ENCODE peak calls at places on chromosome 21, in four cellular contexts. Y is HCT116, D is GM23338, N is PC-3. A is an unnamed sample.

GRCh38 chr21:19489930-19490329 is 1086.3 kb upstream of the TMPRSS15 start:
- DNase-seq in Y (no peak), D (no peak), N (no peak), A (no peak)

GRCh38 chr21:35995522-35996088 is 64.7 kb downstream of the SETD4 start:
- DNase-seq in Y (no peak), D (no peak), N (peak; percentile 35), A (no peak)

GRCh38 chr21:31529406-31529805 is 130.1 kb upstream of the SOD1 start:
- DNase-seq in Y (no peak), D (no peak), N (no peak), A (no peak)

GRCh38 chr21:20024727-20025126 is 973.5 kb upstream of the NCAM2 start:
- DNase-seq in Y (no peak), D (no peak), N (no peak), A (no peak)

GRCh38 chr21:25658427-25658980 is 19.4 kb downstream of the JAM2 start:
- DNase-seq in Y (no peak), D (peak; percentile 75), N (no peak), A (no peak)

GRCh38 chr21:17799414-17800164 is 19.6 kb downstream of the C21orf91 start:
- DNase-seq in Y (no peak), D (no peak), N (no peak), A (no peak)

GRCh38 chr21:18603246-18603645 is 199.7 kb upstream of the TMPRSS15 start:
- DNase-seq in Y (no peak), D (no peak), N (no peak), A (no peak)

GRCh38 chr21:24118738-24119470 is 1488.4 kb downstream of the MRPL39 start:
- DNase-seq in Y (no peak), D (no peak), N (peak; percentile 54), A (no peak)

GRCh38 chr21:16195476-16195875 is 465.7 kb downstream of the USP25 start:
- DNase-seq in Y (no peak), D (no peak), N (no peak), A (peak; percentile 83)

GRCh38 chr21:29164330-29164942 is 34.0 kb downstream of the MAP3K7CL start:
- DNase-seq in Y (peak; percentile 69), D (peak; percentile 71), N (peak; percentile 86), A (peak; percentile 88)

GRCh38 chr21:44581158-44581557 is 754 bp upstream of the KRTAP10-5 start:
- DNase-seq in Y (no peak), D (no peak), N (no peak), A (no peak)

GRCh38 chr21:44585892-44586291 is 5.5 kb upstream of the KRTAP10-5 start:
- DNase-seq in Y (no peak), D (no peak), N (no peak), A (no peak)

GRCh38 chr21:44582055-44582454 is 1.7 kb upstream of the KRTAP10-5 start:
- DNase-seq in Y (no peak), D (no peak), N (no peak), A (no peak)

GRCh38 chr21:44582980-44583799 is 2.8 kb upstream of the KRTAP10-5 start:
- DNase-seq in Y (no peak), D (no peak), N (peak; percentile 12), A (no peak)

GRCh38 chr21:44583800-44584147 is 3.4 kb upstream of the KRTAP10-5 start:
- DNase-seq in Y (no peak), D (no peak), N (peak; percentile 64), A (no peak)
- H4K20me1 ChIP-seq in Y (no peaks in the 10 kb centered on the region), D (no peaks in the 10 kb centered on the region), N (no peaks in the 10 kb centered on the region), A (no peaks in the 10 kb centered on the region)

GRCh38 chr21:44972821-44973220 is 33.0 kb downstream of the SLX9 start:
- DNase-seq in Y (no peak), D (no peak), N (peak; percentile 54), A (peak; percentile 59)

GRCh38 chr21:44970766-44971671 is 31.2 kb downstream of the SLX9 start:
- DNase-seq in Y (no peak), D (no peak), N (no peak), A (no peak)

GRCh38 chr21:44969965-44970755 is 30.3 kb downstream of the SLX9 start:
- DNase-seq in Y (no peak), D (no peak), N (peak; percentile 52), A (peak; percentile 24)

GRCh38 chr21:44972301-44972814 is 32.5 kb downstream of the SLX9 start:
- DNase-seq in Y (no peak), D (peak; percentile 54), N (peak; percentile 16), A (no peak)

DNA sequence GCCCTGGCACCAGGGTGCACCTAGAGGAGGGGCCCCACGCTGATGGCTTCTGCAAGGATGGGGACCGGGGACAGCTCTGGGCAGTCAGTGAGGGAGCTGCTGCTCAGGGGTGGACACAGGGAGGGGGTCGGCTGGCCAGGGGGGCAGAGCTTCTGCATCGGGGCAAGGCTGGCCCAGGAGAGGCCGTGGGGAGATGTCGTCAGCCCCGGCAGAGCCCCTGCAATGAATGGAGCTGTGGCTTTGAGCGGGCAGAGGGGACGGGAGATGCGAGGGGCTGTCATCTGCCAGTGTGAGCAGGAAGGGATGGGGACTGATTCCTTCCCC is 31.8 kb downstream of the SLX9 start:
- DNase-seq in Y (no peak), D (no peak), N (no peak), A (no peak)
- TF ChIP-seq EZH2phosphoT487 in Y (no peak), D (no peak), N (no peak), A (no peak)

GRCh38 chr21:14862794-14863720 is 201.7 kb downstream of the NRIP1 start:
- DNase-seq in Y (no peak), D (peak; percentile 58), N (peak; percentile 49), A (peak; percentile 52)
- H3K27ac ChIP-seq in Y (no peak overlapping the region), D (no peak overlapping the region), N (no peak overlapping the region), A (no peak overlapping the region)

GRCh38 chr21:40731206-40731605 is 115.8 kb downstream of the DSCAM start:
- DNase-seq in Y (no peak), D (no peak), N (no peak), A (no peak)

GRCh38 chr21:40732998-40733397 is 114.0 kb downstream of the DSCAM start:
- DNase-seq in Y (no peak), D (no peak), N (no peak), A (no peak)

GRCh38 chr21:40732243-40732642 is 114.7 kb downstream of the DSCAM start:
- DNase-seq in Y (no peak), D (no peak), N (no peak), A (no peak)

GRCh38 chr21:40730051-40730760 is 116.8 kb downstream of the DSCAM start:
- DNase-seq in Y (no peak), D (no peak), N (no peak), A (no peak)

GRCh38 chr21:40736145-40736544 is 110.8 kb downstream of the DSCAM start:
- DNase-seq in Y (no peak), D (no peak), N (no peak), A (no peak)
- H4K20me1 ChIP-seq in Y (no peaks in the 10 kb centered on the region), D (no peaks in the 10 kb centered on the region), N (no peaks in the 10 kb centered on the region), A (no peaks in the 10 kb centered on the region)

DNA sequence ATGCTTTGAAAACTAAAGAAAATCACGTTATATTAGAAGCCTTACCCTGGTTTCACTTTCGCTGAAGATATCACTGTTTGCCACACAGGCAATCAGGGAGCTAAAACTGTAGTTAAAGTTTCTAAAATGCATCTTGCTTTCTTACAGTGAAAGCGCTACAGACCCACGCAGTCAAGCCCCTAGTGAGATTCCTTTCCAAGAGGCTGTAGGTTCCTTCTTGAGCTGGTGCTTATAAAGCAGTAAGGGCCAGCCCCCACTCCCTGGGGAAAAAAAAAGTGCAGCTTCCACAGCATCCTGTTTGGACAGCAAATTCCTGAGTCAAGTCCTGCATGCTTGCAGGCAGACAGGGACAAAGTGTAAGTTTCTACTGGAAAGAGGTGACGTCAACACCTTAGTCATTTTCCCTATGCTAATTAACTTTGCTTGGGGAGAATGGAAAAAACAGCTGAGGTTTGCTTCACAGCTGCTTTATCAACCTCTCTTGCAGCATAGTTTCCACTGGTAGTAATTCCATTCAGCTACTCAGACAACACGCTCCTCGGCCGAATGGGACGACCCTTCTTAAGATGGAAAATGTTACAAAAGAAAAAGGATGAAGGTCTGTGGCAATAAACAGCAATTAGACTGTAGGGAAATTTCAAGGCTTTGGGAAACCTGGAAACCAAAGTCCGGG is 14.7 kb upstream of the KCNE1 start:
- DNase-seq in Y (peak; percentile 74), D (peak; percentile 85), N (peak; percentile 97), A (peak; percentile 99)
- TF ChIP-seq EZH2phosphoT487 in Y (no peak), D (no peak), N (no peak), A (no peak)

GRCh38 chr21:33449650-33450049 is 30.1 kb downstream of the TMEM50B start:
- DNase-seq in Y (no peak), D (no peak), N (no peak), A (no peak)

GRCh38 chr21:33451634-33452071 is 28.1 kb downstream of the TMEM50B start:
- DNase-seq in Y (no peak), D (no peak), N (peak; percentile 93), A (peak; percentile 38)

GRCh38 chr21:33455858-33456446 is 23.8 kb downstream of the TMEM50B start:
- DNase-seq in Y (no peak), D (no peak), N (no peak), A (no peak)

DNA sequence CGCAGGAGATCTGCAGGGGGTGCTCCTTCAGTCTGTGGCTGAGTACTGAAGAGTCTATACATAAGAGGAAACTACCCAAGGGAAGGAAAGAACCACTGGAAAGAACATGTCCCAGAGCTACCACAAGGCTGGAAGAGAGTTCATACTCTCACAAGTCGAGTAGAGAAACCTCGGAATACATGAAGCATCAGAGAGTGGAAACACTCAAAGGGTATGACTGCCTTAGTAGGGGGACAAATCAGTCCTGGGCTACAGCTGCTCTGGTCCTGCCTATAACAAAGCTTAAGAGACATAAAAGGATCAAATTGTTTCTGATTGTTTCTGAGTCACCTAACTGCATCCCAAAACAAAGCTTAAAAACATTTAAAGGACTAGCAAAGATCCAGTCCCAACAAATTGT is 27.4 kb downstream of the TMEM50B start:
- DNase-seq in Y (no peak), D (no peak), N (no peak), A (no peak)
- H3K27ac ChIP-seq in Y (no peak overlapping the region), D (no peak overlapping the region), N (peak overlapping the region; percentile 79), A (no peak overlapping the region)

GRCh38 chr21:34907783-34908423 is 141.2 kb downstream of the RUNX1 start:
- DNase-seq in Y (no peak), D (no peak), N (no peak), A (no peak)
- H4K20me1 ChIP-seq in Y (no peaks in the 10 kb centered on the region), D (no peaks in the 10 kb centered on the region), N (no peaks in the 10 kb centered on the region), A (no peaks in the 10 kb centered on the region)

GRCh38 chr21:42747746-42748351 is 94.4 kb downstream of the PDE9A start:
- DNase-seq in Y (no peak), D (no peak), N (no peak), A (no peak)

GRCh38 chr21:42747267-42747701 is 93.9 kb downstream of the PDE9A start:
- DNase-seq in Y (no peak), D (no peak), N (no peak), A (no peak)

GRCh38 chr21:42746240-42746592 is 92.8 kb downstream of the PDE9A start:
- DNase-seq in Y (no peak), D (no peak), N (no peak), A (no peak)

GRCh38 chr21:42745511-42746239 is 92.3 kb downstream of the PDE9A start:
- DNase-seq in Y (no peak), D (no peak), N (no peak), A (no peak)

GRCh38 chr21:42746593-42747266 is 93.3 kb downstream of the PDE9A start:
- DNase-seq in Y (no peak), D (no peak), N (no peak), A (no peak)
- TF ChIP-seq EZH2phosphoT487 in Y (no peak), D (no peak), N (no peak), A (no peak)